ENCODE peak calls at places on chromosomes 16 and 17, in ten cellular contexts. One of them, this sample, is unnamed.

GRCh38 chr17:8359769-8360168 is 16.7 kb downstream of the KRABD2 start:
- DNase-seq in fibroblast of pulmonary artery: peak; percentile 92
- DNase-seq in psoas muscle: no peak
- DNase-seq in heart right ventricle: peak; percentile 62
- DNase-seq in kidney epithelial cell: peak; percentile 76
- DNase-seq in HCT116: no peak
- DNase-seq in RWPE1: peak; percentile 70
- DNase-seq in SK-N-SH: no peak
- DNase-seq in GM10248: no peak
- DNase-seq in B cell: no peak
- DNase-seq in this sample: no peak

GRCh38 chr17:46742539-46743270 is 75.8 kb downstream of the WNT3 start:
- DNase-seq in fibroblast of pulmonary artery: peak; percentile 88
- DNase-seq in psoas muscle: no peak
- DNase-seq in heart right ventricle: peak; percentile 26
- DNase-seq in kidney epithelial cell: peak; percentile 72
- DNase-seq in HCT116: peak; percentile 57
- DNase-seq in RWPE1: peak; percentile 90
- DNase-seq in SK-N-SH: no peak
- DNase-seq in GM10248: no peak
- DNase-seq in B cell: no peak
- DNase-seq in this sample: peak; percentile 73

GRCh38 chr16:8962393-8963009 is 1.2 kb downstream of the USP7 start:
- DNase-seq in fibroblast of pulmonary artery: no peak
- DNase-seq in psoas muscle: peak; percentile 24
- DNase-seq in heart right ventricle: no peak
- DNase-seq in kidney epithelial cell: no peak
- DNase-seq in HCT116: no peak
- DNase-seq in RWPE1: peak; percentile 43
- DNase-seq in SK-N-SH: peak; percentile 53
- DNase-seq in GM10248: peak; percentile 59
- DNase-seq in B cell: peak; percentile 86
- DNase-seq in this sample: peak; percentile 85

GRCh38 chr16:13863075-13863765 is 56.7 kb upstream of the ERCC4 start:
- DNase-seq in fibroblast of pulmonary artery: peak; percentile 1
- DNase-seq in psoas muscle: no peak
- DNase-seq in heart right ventricle: no peak
- DNase-seq in kidney epithelial cell: no peak
- DNase-seq in HCT116: no peak
- DNase-seq in RWPE1: no peak
- DNase-seq in SK-N-SH: no peak
- DNase-seq in GM10248: no peak
- DNase-seq in B cell: no peak
- DNase-seq in this sample: no peak

GRCh38 chr17:15343749-15344148 is 2.4 kb upstream of the TEKT3 start:
- DNase-seq in fibroblast of pulmonary artery: peak; percentile 43
- DNase-seq in psoas muscle: no peak
- DNase-seq in heart right ventricle: no peak
- DNase-seq in kidney epithelial cell: peak; percentile 10
- DNase-seq in HCT116: no peak
- DNase-seq in RWPE1: peak; percentile 30
- DNase-seq in SK-N-SH: no peak
- DNase-seq in GM10248: no peak
- DNase-seq in B cell: no peak
- DNase-seq in this sample: no peak

GRCh38 chr17:29862951-29863350 is 67.1 kb downstream of the SSH2 start:
- DNase-seq in fibroblast of pulmonary artery: no peak
- DNase-seq in psoas muscle: no peak
- DNase-seq in heart right ventricle: no peak
- DNase-seq in kidney epithelial cell: no peak
- DNase-seq in HCT116: no peak
- DNase-seq in RWPE1: no peak
- DNase-seq in SK-N-SH: no peak
- DNase-seq in GM10248: no peak
- DNase-seq in B cell: no peak
- DNase-seq in this sample: no peak

GRCh38 chr17:63700528-63701441 is 860 bp upstream of the LIMD2 start:
- DNase-seq in fibroblast of pulmonary artery: peak; percentile 63
- DNase-seq in psoas muscle: peak; percentile 61
- DNase-seq in heart right ventricle: peak; percentile 70
- DNase-seq in kidney epithelial cell: no peak
- DNase-seq in HCT116: no peak
- DNase-seq in RWPE1: no peak
- DNase-seq in SK-N-SH: peak; percentile 97
- DNase-seq in GM10248: peak; percentile 79
- DNase-seq in B cell: peak; percentile 88
- DNase-seq in this sample: peak; percentile 89

GRCh38 chr16:28821874-28822519 is 802 bp upstream of the ATXN2L start:
- DNase-seq in fibroblast of pulmonary artery: no peak
- DNase-seq in psoas muscle: no peak
- DNase-seq in heart right ventricle: no peak
- DNase-seq in kidney epithelial cell: no peak
- DNase-seq in HCT116: no peak
- DNase-seq in RWPE1: no peak
- DNase-seq in SK-N-SH: no peak
- DNase-seq in GM10248: no peak
- DNase-seq in B cell: no peak
- DNase-seq in this sample: no peak

GRCh38 chr17:6995500-6996255 is at the start of gene ALOX12:
- DNase-seq in fibroblast of pulmonary artery: no peak
- DNase-seq in psoas muscle: peak; percentile 33
- DNase-seq in heart right ventricle: no peak
- DNase-seq in kidney epithelial cell: no peak
- DNase-seq in HCT116: no peak
- DNase-seq in RWPE1: peak; percentile 70
- DNase-seq in SK-N-SH: no peak
- DNase-seq in GM10248: no peak
- DNase-seq in B cell: no peak
- DNase-seq in this sample: peak; percentile 85

GRCh38 chr16:50595854-50596253 is 47.7 kb downstream of the NKD1 start:
- DNase-seq in fibroblast of pulmonary artery: no peak
- DNase-seq in psoas muscle: no peak
- DNase-seq in heart right ventricle: no peak
- DNase-seq in kidney epithelial cell: no peak
- DNase-seq in HCT116: no peak
- DNase-seq in RWPE1: no peak
- DNase-seq in SK-N-SH: no peak
- DNase-seq in GM10248: no peak
- DNase-seq in B cell: no peak
- DNase-seq in this sample: no peak

GRCh38 chr16:50594332-50595260 is 46.4 kb downstream of the NKD1 start:
- DNase-seq in fibroblast of pulmonary artery: no peak
- DNase-seq in psoas muscle: no peak
- DNase-seq in heart right ventricle: no peak
- DNase-seq in kidney epithelial cell: no peak
- DNase-seq in HCT116: no peak
- DNase-seq in RWPE1: no peak
- DNase-seq in SK-N-SH: no peak
- DNase-seq in GM10248: no peak
- DNase-seq in B cell: no peak
- DNase-seq in this sample: no peak

GRCh38 chr16:50592996-50593395 is 44.8 kb downstream of the NKD1 start:
- DNase-seq in fibroblast of pulmonary artery: no peak
- DNase-seq in psoas muscle: no peak
- DNase-seq in heart right ventricle: no peak
- DNase-seq in kidney epithelial cell: no peak
- DNase-seq in HCT116: no peak
- DNase-seq in RWPE1: no peak
- DNase-seq in SK-N-SH: no peak
- DNase-seq in GM10248: no peak
- DNase-seq in B cell: no peak
- DNase-seq in this sample: no peak

GRCh38 chr16:50591800-50592771 is 43.9 kb downstream of the NKD1 start:
- DNase-seq in fibroblast of pulmonary artery: no peak
- DNase-seq in psoas muscle: peak; percentile 75
- DNase-seq in heart right ventricle: peak; percentile 58
- DNase-seq in kidney epithelial cell: no peak
- DNase-seq in HCT116: no peak
- DNase-seq in RWPE1: no peak
- DNase-seq in SK-N-SH: peak; percentile 75
- DNase-seq in GM10248: no peak
- DNase-seq in B cell: no peak
- DNase-seq in this sample: no peak

DNA sequence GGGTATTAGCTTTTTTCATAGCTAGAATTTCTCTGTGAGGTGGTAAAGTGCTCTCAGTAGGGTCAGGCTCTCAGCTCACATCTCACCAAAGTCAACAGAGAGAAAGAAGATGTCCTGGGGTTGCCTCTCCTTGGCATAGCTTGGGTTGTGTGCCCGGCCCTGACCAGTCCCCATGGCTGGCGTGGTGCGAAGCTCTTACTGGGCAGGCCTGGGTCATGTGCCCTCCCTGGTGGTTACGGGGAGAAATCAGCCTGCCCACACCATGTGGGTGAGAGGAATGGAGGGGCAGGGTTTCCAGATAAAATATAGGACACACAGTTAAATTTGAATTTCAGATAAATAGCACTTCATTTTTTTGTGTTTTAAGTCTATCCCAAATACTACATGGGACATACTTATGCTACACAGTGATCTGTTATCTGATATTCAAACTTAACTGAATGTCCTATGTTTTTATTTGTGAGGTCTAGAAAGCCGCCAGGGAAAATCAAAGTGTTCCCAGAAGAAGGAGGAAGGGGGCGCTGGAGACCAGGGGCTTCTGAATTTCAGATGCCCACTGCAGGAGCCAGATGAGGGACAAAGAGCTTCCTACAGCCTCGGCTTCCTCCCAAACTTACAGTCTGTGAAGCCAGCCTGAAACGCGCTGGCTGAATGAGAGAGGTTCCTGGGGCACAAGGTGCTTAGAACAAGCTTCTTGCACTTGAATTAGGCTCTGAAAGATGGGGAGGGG is 45.4 kb downstream of the NKD1 start:
- DNase-seq in fibroblast of pulmonary artery: peak; percentile 31
- DNase-seq in psoas muscle: no peak
- DNase-seq in heart right ventricle: no peak
- DNase-seq in kidney epithelial cell: no peak
- DNase-seq in HCT116: no peak
- DNase-seq in RWPE1: no peak
- DNase-seq in SK-N-SH: peak; percentile 48
- DNase-seq in GM10248: no peak
- DNase-seq in B cell: no peak
- DNase-seq in this sample: no peak
- TF ChIP-seq CTCF in fibroblast of pulmonary artery: peak; percentile 28
- TF ChIP-seq CTCF in psoas muscle: no peak
- TF ChIP-seq CTCF in heart right ventricle: peak; percentile 25
- TF ChIP-seq CTCF in kidney epithelial cell: peak; percentile 27
- TF ChIP-seq CTCF in HCT116: peak; percentile 8
- TF ChIP-seq CTCF in RWPE1: no peak
- TF ChIP-seq CTCF in SK-N-SH: peak; percentile 33
- TF ChIP-seq CTCF in GM10248: peak; percentile 14
- TF ChIP-seq CTCF in B cell: no peak
- TF ChIP-seq CTCF in this sample: no peak

GRCh38 chr17:78972507-78973105 is 7.1 kb downstream of the LGALS3BP start:
- DNase-seq in fibroblast of pulmonary artery: no peak
- DNase-seq in psoas muscle: no peak
- DNase-seq in heart right ventricle: no peak
- DNase-seq in kidney epithelial cell: no peak
- DNase-seq in HCT116: no peak
- DNase-seq in RWPE1: no peak
- DNase-seq in SK-N-SH: peak; percentile 54
- DNase-seq in GM10248: no peak
- DNase-seq in B cell: peak; percentile 29
- DNase-seq in this sample: no peak
- TF ChIP-seq CTCF in fibroblast of pulmonary artery: no peak
- TF ChIP-seq CTCF in psoas muscle: no peak
- TF ChIP-seq CTCF in heart right ventricle: no peak
- TF ChIP-seq CTCF in kidney epithelial cell: no peak
- TF ChIP-seq CTCF in HCT116: no peak
- TF ChIP-seq CTCF in RWPE1: no peak
- TF ChIP-seq CTCF in SK-N-SH: no peak
- TF ChIP-seq CTCF in GM10248: no peak
- TF ChIP-seq CTCF in B cell: no peak
- TF ChIP-seq CTCF in this sample: no peak

GRCh38 chr17:43545383-43545632 is 832 bp downstream of the ETV4 start:
- DNase-seq in fibroblast of pulmonary artery: no peak
- DNase-seq in psoas muscle: peak; percentile 33
- DNase-seq in heart right ventricle: no peak
- DNase-seq in kidney epithelial cell: no peak
- DNase-seq in HCT116: no peak
- DNase-seq in RWPE1: no peak
- DNase-seq in SK-N-SH: no peak
- DNase-seq in GM10248: peak; percentile 63
- DNase-seq in B cell: peak; percentile 58
- DNase-seq in this sample: peak; percentile 91

GRCh38 chr17:43543300-43543699 is 2.8 kb downstream of the ETV4 start:
- DNase-seq in fibroblast of pulmonary artery: no peak
- DNase-seq in psoas muscle: no peak
- DNase-seq in heart right ventricle: no peak
- DNase-seq in kidney epithelial cell: no peak
- DNase-seq in HCT116: no peak
- DNase-seq in RWPE1: no peak
- DNase-seq in SK-N-SH: no peak
- DNase-seq in GM10248: no peak
- DNase-seq in B cell: no peak
- DNase-seq in this sample: no peak

GRCh38 chr17:43543771-43544575 is 2.2 kb downstream of the ETV4 start:
- DNase-seq in fibroblast of pulmonary artery: no peak
- DNase-seq in psoas muscle: no peak
- DNase-seq in heart right ventricle: no peak
- DNase-seq in kidney epithelial cell: no peak
- DNase-seq in HCT116: no peak
- DNase-seq in RWPE1: no peak
- DNase-seq in SK-N-SH: no peak
- DNase-seq in GM10248: no peak
- DNase-seq in B cell: no peak
- DNase-seq in this sample: no peak

GRCh38 chr17:43540821-43541674 is 5.1 kb downstream of the ETV4 start:
- DNase-seq in fibroblast of pulmonary artery: peak; percentile 50
- DNase-seq in psoas muscle: no peak
- DNase-seq in heart right ventricle: no peak
- DNase-seq in kidney epithelial cell: no peak
- DNase-seq in HCT116: no peak
- DNase-seq in RWPE1: no peak
- DNase-seq in SK-N-SH: no peak
- DNase-seq in GM10248: no peak
- DNase-seq in B cell: no peak
- DNase-seq in this sample: no peak

DNA sequence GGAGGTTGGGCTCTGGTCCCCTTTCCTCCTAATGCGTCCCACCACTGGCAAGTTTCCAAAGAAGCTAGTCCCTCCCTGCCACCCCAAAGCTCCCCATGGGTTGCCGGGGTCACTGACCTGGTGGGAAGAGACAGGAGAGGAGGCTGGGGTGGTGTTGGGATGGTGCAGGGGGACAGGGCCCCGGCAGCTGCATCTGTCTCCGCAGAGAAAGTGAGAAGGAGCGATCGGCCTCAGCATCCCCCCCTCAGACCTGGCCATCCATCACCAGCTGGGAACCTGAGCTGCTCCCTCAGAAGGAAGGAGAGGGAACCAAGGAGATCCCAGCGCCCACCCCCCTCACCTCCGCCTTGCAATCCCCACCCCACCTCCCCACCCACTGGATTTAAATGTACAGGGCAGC is 3.3 kb downstream of the ETV4 start:
- DNase-seq in fibroblast of pulmonary artery: no peak
- DNase-seq in psoas muscle: no peak
- DNase-seq in heart right ventricle: no peak
- DNase-seq in kidney epithelial cell: no peak
- DNase-seq in HCT116: no peak
- DNase-seq in RWPE1: no peak
- DNase-seq in SK-N-SH: no peak
- DNase-seq in GM10248: no peak
- DNase-seq in B cell: no peak
- DNase-seq in this sample: no peak
- TF ChIP-seq CTCF in fibroblast of pulmonary artery: no peak
- TF ChIP-seq CTCF in psoas muscle: no peak
- TF ChIP-seq CTCF in heart right ventricle: no peak
- TF ChIP-seq CTCF in kidney epithelial cell: no peak
- TF ChIP-seq CTCF in HCT116: no peak
- TF ChIP-seq CTCF in RWPE1: no peak
- TF ChIP-seq CTCF in SK-N-SH: no peak
- TF ChIP-seq CTCF in GM10248: no peak
- TF ChIP-seq CTCF in B cell: no peak
- TF ChIP-seq CTCF in this sample: no peak

GRCh38 chr17:42553161-42553818 is 567 bp downstream of the HSD17B1 start:
- DNase-seq in fibroblast of pulmonary artery: peak; percentile 50
- DNase-seq in psoas muscle: no peak
- DNase-seq in heart right ventricle: no peak
- DNase-seq in kidney epithelial cell: no peak
- DNase-seq in HCT116: no peak
- DNase-seq in RWPE1: no peak
- DNase-seq in SK-N-SH: peak; percentile 76
- DNase-seq in GM10248: no peak
- DNase-seq in B cell: no peak
- DNase-seq in this sample: no peak
- TF ChIP-seq CTCF in fibroblast of pulmonary artery: no peak
- TF ChIP-seq CTCF in psoas muscle: no peak
- TF ChIP-seq CTCF in heart right ventricle: no peak
- TF ChIP-seq CTCF in kidney epithelial cell: peak; percentile 25
- TF ChIP-seq CTCF in HCT116: no peak
- TF ChIP-seq CTCF in RWPE1: peak; percentile 25
- TF ChIP-seq CTCF in SK-N-SH: peak; percentile 25
- TF ChIP-seq CTCF in GM10248: no peak
- TF ChIP-seq CTCF in B cell: no peak
- TF ChIP-seq CTCF in this sample: no peak

This sample was measured in upper lobe of left lung.